ENCODE peak calls at places on chromosomes 11 and 22, in ten cellular contexts. U is left cardiac atrium, Y is AG09309, T is GM23248, V is right lobe of liver, G is T-helper 1 cell, K is HFF-Myc, D is HTR-8/SVneo, E is dorsolateral prefrontal cortex, J is astrocyte of the spinal cord. P is an unnamed sample.

GRCh38 chr22:37008365-37008764 is 10.9 kb downstream of the TST start:
- DNase-seq in U (no peak), Y (no peak), T (no peak), V (no peak), G (no peak), K (no peak), D (no peak), E (no peak), J (no peak), P (no peak)

GRCh38 chr22:33919591-33920501 is at the start of gene LARGE1:
- DNase-seq in U (peak; percentile 59), Y (no peak), T (peak; percentile 81), V (peak; percentile 69), G (no peak), K (no peak), D (no peak), E (no peak), J (no peak), P (peak; percentile 69)

GRCh38 chr11:67024410-67024809 is 1.5 kb downstream of the SYT12 start:
- DNase-seq in U (no peak), Y (no peak), T (no peak), V (no peak), G (no peak), K (no peak), D (no peak), E (no peak), J (no peak), P (no peak)

GRCh38 chr11:75762885-75763284 is 5.7 kb upstream of the DGAT2 start:
- DNase-seq in U (no peak), Y (peak; percentile 32), T (peak; percentile 73), V (no peak), G (no peak), K (no peak), D (no peak), E (no peak), J (no peak), P (no peak)

GRCh38 chr22:36659762-36660509 is 43.6 kb downstream of the CACNG2 start:
- DNase-seq in U (peak; percentile 93), Y (peak; percentile 66), T (peak; percentile 96), V (peak; percentile 90), G (no peak), K (peak; percentile 84), D (peak; percentile 86), E (peak; percentile 97), J (peak; percentile 92), P (peak; percentile 98)

GRCh38 chr22:24432059-24432853 is 4.9 kb downstream of the ADORA2A start:
- DNase-seq in U (peak; percentile 85), Y (no peak), T (peak; percentile 50), V (no peak), G (no peak), K (no peak), D (no peak), E (peak; percentile 32), J (peak; percentile 60), P (peak; percentile 71)

GRCh38 chr11:70503878-70504240 is 105.5 kb downstream of the CTTN start:
- DNase-seq in U (no peak), Y (no peak), T (no peak), V (peak; percentile 25), G (no peak), K (no peak), D (no peak), E (peak; percentile 32), J (no peak), P (peak; percentile 11)

GRCh38 chr22:27952779-27953178 is 33.7 kb upstream of the PITPNB start:
- DNase-seq in U (no peak), Y (no peak), T (peak; percentile 55), V (no peak), G (no peak), K (no peak), D (no peak), E (no peak), J (no peak), P (no peak)

GRCh38 chr11:92130432-92130831 is 94.2 kb upstream of the FAT3 start:
- DNase-seq in U (no peak), Y (peak; percentile 16), T (peak; percentile 63), V (no peak), G (no peak), K (no peak), D (no peak), E (no peak), J (peak; percentile 47), P (no peak)

GRCh38 chr22:49084203-49084602 is 743.5 kb downstream of the BRD1 start:
- DNase-seq in U (no peak), Y (no peak), T (no peak), V (no peak), G (no peak), K (no peak), D (no peak), E (no peak), J (no peak), P (no peak)

GRCh38 chr11:111629499-111629898 is 27.2 kb downstream of the SIK2 start:
- DNase-seq in U (no peak), Y (no peak), T (no peak), V (no peak), G (no peak), K (no peak), D (no peak), E (no peak), J (no peak), P (no peak)

GRCh38 chr22:37746366-37747089 is 49.7 kb downstream of the TRIOBP start:
- DNase-seq in U (no peak), Y (no peak), T (peak; percentile 64), V (no peak), G (no peak), K (no peak), D (no peak), E (no peak), J (no peak), P (no peak)

P was measured in aorta.